ENCODE peak calls at places on chromosomes 12 and 14, in four cellular contexts. One of them, this sample, is unnamed.

GRCh38 chr12:64104376-64104775 is 117.7 kb downstream of the KICS2 start:
- DNase-seq in stimulated activated CD8-positive, alpha-beta memory T cell treated with anti-CD3 and anti-CD28 coated beads, Interleukin-15, amount 100 ng/mL, for 24 hours: no peak
- DNase-seq in posterior cingulate gyrus: no peak
- DNase-seq in T-helper 2 cell: no peak
- DNase-seq in this sample: no peak

GRCh38 chr12:57451233-57451778 is 3.8 kb upstream of the INHBE start:
- DNase-seq in stimulated activated CD8-positive, alpha-beta memory T cell treated with anti-CD3 and anti-CD28 coated beads, Interleukin-15, amount 100 ng/mL, for 24 hours: no peak
- DNase-seq in posterior cingulate gyrus: no peak
- DNase-seq in T-helper 2 cell: no peak
- DNase-seq in this sample: no peak

GRCh38 chr12:1357171-1357570 is 237.2 kb downstream of the FBXL14 start:
- DNase-seq in stimulated activated CD8-positive, alpha-beta memory T cell treated with anti-CD3 and anti-CD28 coated beads, Interleukin-15, amount 100 ng/mL, for 24 hours: no peak
- DNase-seq in posterior cingulate gyrus: no peak
- DNase-seq in T-helper 2 cell: no peak
- DNase-seq in this sample: no peak

GRCh38 chr12:125065753-125066570 is 727 bp downstream of the AACS start:
- DNase-seq in stimulated activated CD8-positive, alpha-beta memory T cell treated with anti-CD3 and anti-CD28 coated beads, Interleukin-15, amount 100 ng/mL, for 24 hours: no peak
- DNase-seq in posterior cingulate gyrus: no peak
- DNase-seq in T-helper 2 cell: no peak
- DNase-seq in this sample: no peak

GRCh38 chr12:121240484-121241202 is 30.7 kb downstream of the P2RX4 start:
- DNase-seq in stimulated activated CD8-positive, alpha-beta memory T cell treated with anti-CD3 and anti-CD28 coated beads, Interleukin-15, amount 100 ng/mL, for 24 hours: peak; percentile 53
- DNase-seq in posterior cingulate gyrus: no peak
- DNase-seq in T-helper 2 cell: peak; percentile 91
- DNase-seq in this sample: peak; percentile 91

GRCh38 chr14:21264025-21264801 is 5.0 kb downstream of the HNRNPC start:
- DNase-seq in stimulated activated CD8-positive, alpha-beta memory T cell treated with anti-CD3 and anti-CD28 coated beads, Interleukin-15, amount 100 ng/mL, for 24 hours: no peak
- DNase-seq in posterior cingulate gyrus: no peak
- DNase-seq in T-helper 2 cell: peak; percentile 87
- DNase-seq in this sample: no peak

GRCh38 chr14:70831382-70831781 is 22.1 kb upstream of the MAP3K9 start:
- DNase-seq in stimulated activated CD8-positive, alpha-beta memory T cell treated with anti-CD3 and anti-CD28 coated beads, Interleukin-15, amount 100 ng/mL, for 24 hours: no peak
- DNase-seq in posterior cingulate gyrus: no peak
- DNase-seq in T-helper 2 cell: no peak
- DNase-seq in this sample: no peak

GRCh38 chr14:51139221-51139681 is 44.3 kb upstream of the TRIM9 start:
- DNase-seq in stimulated activated CD8-positive, alpha-beta memory T cell treated with anti-CD3 and anti-CD28 coated beads, Interleukin-15, amount 100 ng/mL, for 24 hours: no peak
- DNase-seq in posterior cingulate gyrus: no peak
- DNase-seq in T-helper 2 cell: no peak
- DNase-seq in this sample: no peak

GRCh38 chr14:96150214-96150613 is 54.4 kb upstream of the BDKRB2 start:
- DNase-seq in stimulated activated CD8-positive, alpha-beta memory T cell treated with anti-CD3 and anti-CD28 coated beads, Interleukin-15, amount 100 ng/mL, for 24 hours: no peak
- DNase-seq in posterior cingulate gyrus: no peak
- DNase-seq in T-helper 2 cell: no peak
- DNase-seq in this sample: no peak

GRCh38 chr12:76688001-76688400 is 75.9 kb upstream of the ZDHHC17 start:
- DNase-seq in stimulated activated CD8-positive, alpha-beta memory T cell treated with anti-CD3 and anti-CD28 coated beads, Interleukin-15, amount 100 ng/mL, for 24 hours: no peak
- DNase-seq in posterior cingulate gyrus: no peak
- DNase-seq in T-helper 2 cell: no peak
- DNase-seq in this sample: no peak

GRCh38 chr14:101716956-101717662 is 44.4 kb upstream of the PPP2R5C start:
- DNase-seq in stimulated activated CD8-positive, alpha-beta memory T cell treated with anti-CD3 and anti-CD28 coated beads, Interleukin-15, amount 100 ng/mL, for 24 hours: no peak
- DNase-seq in posterior cingulate gyrus: no peak
- DNase-seq in T-helper 2 cell: no peak
- DNase-seq in this sample: no peak

GRCh38 chr12:27534765-27535161 is 10.8 kb downstream of the PPFIBP1 start:
- DNase-seq in stimulated activated CD8-positive, alpha-beta memory T cell treated with anti-CD3 and anti-CD28 coated beads, Interleukin-15, amount 100 ng/mL, for 24 hours: no peak
- DNase-seq in posterior cingulate gyrus: no peak
- DNase-seq in T-helper 2 cell: peak; percentile 70
- DNase-seq in this sample: no peak

GRCh38 chr14:72451081-72451972 is 442.6 kb downstream of the DPF3 start:
- DNase-seq in stimulated activated CD8-positive, alpha-beta memory T cell treated with anti-CD3 and anti-CD28 coated beads, Interleukin-15, amount 100 ng/mL, for 24 hours: no peak
- DNase-seq in posterior cingulate gyrus: no peak
- DNase-seq in T-helper 2 cell: peak; percentile 87
- DNase-seq in this sample: peak; percentile 34

GRCh38 chr12:119938049-119938667 is 50.9 kb upstream of the BICDL1 start:
- DNase-seq in stimulated activated CD8-positive, alpha-beta memory T cell treated with anti-CD3 and anti-CD28 coated beads, Interleukin-15, amount 100 ng/mL, for 24 hours: peak; percentile 47
- DNase-seq in posterior cingulate gyrus: peak; percentile 18
- DNase-seq in T-helper 2 cell: peak; percentile 54
- DNase-seq in this sample: peak; percentile 34

GRCh38 chr14:77353469-77354141 is 23.3 kb downstream of the TMED8 start:
- DNase-seq in stimulated activated CD8-positive, alpha-beta memory T cell treated with anti-CD3 and anti-CD28 coated beads, Interleukin-15, amount 100 ng/mL, for 24 hours: no peak
- DNase-seq in posterior cingulate gyrus: no peak
- DNase-seq in T-helper 2 cell: no peak
- DNase-seq in this sample: no peak

GRCh38 chr14:75968461-75968860 is 13.3 kb downstream of the TGFB3 start:
- DNase-seq in stimulated activated CD8-positive, alpha-beta memory T cell treated with anti-CD3 and anti-CD28 coated beads, Interleukin-15, amount 100 ng/mL, for 24 hours: no peak
- DNase-seq in posterior cingulate gyrus: no peak
- DNase-seq in T-helper 2 cell: no peak
- DNase-seq in this sample: no peak

GRCh38 chr12:51752490-51752889 is 96.0 kb downstream of the FIGNL2 start:
- DNase-seq in stimulated activated CD8-positive, alpha-beta memory T cell treated with anti-CD3 and anti-CD28 coated beads, Interleukin-15, amount 100 ng/mL, for 24 hours: no peak
- DNase-seq in posterior cingulate gyrus: peak; percentile 65
- DNase-seq in T-helper 2 cell: no peak
- DNase-seq in this sample: no peak

GRCh38 chr14:22640192-22640591 is 4.0 kb downstream of the OR6J1 start:
- DNase-seq in stimulated activated CD8-positive, alpha-beta memory T cell treated with anti-CD3 and anti-CD28 coated beads, Interleukin-15, amount 100 ng/mL, for 24 hours: no peak
- DNase-seq in posterior cingulate gyrus: no peak
- DNase-seq in T-helper 2 cell: no peak
- DNase-seq in this sample: no peak

GRCh38 chr12:68780731-68781130 is 27.2 kb upstream of the MDM2 start:
- DNase-seq in stimulated activated CD8-positive, alpha-beta memory T cell treated with anti-CD3 and anti-CD28 coated beads, Interleukin-15, amount 100 ng/mL, for 24 hours: no peak
- DNase-seq in posterior cingulate gyrus: no peak
- DNase-seq in T-helper 2 cell: no peak
- DNase-seq in this sample: no peak

GRCh38 chr12:59046763-59047534 is 126.6 kb upstream of the LRIG3 start:
- DNase-seq in stimulated activated CD8-positive, alpha-beta memory T cell treated with anti-CD3 and anti-CD28 coated beads, Interleukin-15, amount 100 ng/mL, for 24 hours: no peak
- DNase-seq in posterior cingulate gyrus: no peak
- DNase-seq in T-helper 2 cell: no peak
- DNase-seq in this sample: no peak